ENCODE peak calls at places on chromosomes 16 and 17, in six cellular contexts. P is heart right ventricle, O is AG09319, A is PC-3, G is GM13976, D is mucosa of descending colon. X is an unnamed sample.

GRCh38 chr16:3074860-3075545 is 9.6 kb downstream of the IL32 start:
- DNase-seq in O (no peak), P (no peak), G (peak), D (peak), A (no peak), X (peak)

GRCh38 chr17:48539177-48539576 is 5.7 kb downstream of the HOXB2 start:
- DNase-seq in G (no peak), D (no peak), O (no peak), A (peak), P (no peak), X (no peak)

GRCh38 chr16:70407811-70408274 is 31.1 kb downstream of the ST3GAL2 start:
- DNase-seq in G (no peak), O (no peak), P (no peak), D (no peak), A (no peak), X (peak)

GRCh38 chr16:17370233-17371013 is 100.3 kb downstream of the XYLT1 start:
- DNase-seq in A (no peak), G (no peak), O (no peak), D (no peak), P (no peak), X (no peak)

GRCh38 chr16:57994778-57995177 is 5.7 kb downstream of the ZNF319 start:
- DNase-seq in G (peak), O (no peak), A (peak), D (peak), P (peak), X (peak)

GRCh38 chr17:70184770-70185169 is 15.4 kb downstream of the KCNJ2 start:
- DNase-seq in D (no peak), O (no peak), G (no peak), A (peak), P (no peak), X (no peak)

GRCh38 chr16:28497386-28497785 is 2.9 kb downstream of the APOBR start:
- DNase-seq in D (no peak), P (no peak), G (no peak), O (no peak), A (no peak), X (no peak)

GRCh38 chr16:79980650-79981521 is 380.3 kb upstream of the MAF start:
- DNase-seq in D (no peak), A (no peak), P (no peak), O (no peak), G (no peak), X (no peak)

GRCh38 chr17:72392056-72393010 is 271.5 kb downstream of the SOX9 start:
- DNase-seq in P (no peak), D (no peak), A (peak), O (peak), G (peak), X (no peak)

GRCh38 chr16:14529010-14529669 is 100.9 kb downstream of the PARN start:
- DNase-seq in G (peak), D (peak), P (peak), A (peak), O (peak), X (peak)

GRCh38 chr16:57639172-57639571 is 10.7 kb downstream of the ADGRG1 start:
- DNase-seq in O (no peak), P (peak), D (no peak), A (no peak), G (no peak), X (no peak)

GRCh38 chr16:8581923-8582580 is 8.3 kb downstream of the TMEM114 start:
- DNase-seq in A (no peak), G (peak), D (peak), O (no peak), P (no peak), X (no peak)

GRCh38 chr17:28252436-28252835 is 66.6 kb upstream of the TMEM97 start:
- DNase-seq in D (no peak), P (no peak), G (no peak), A (peak), O (no peak), X (no peak)

GRCh38 chr17:77163521-77164280 is 22.9 kb downstream of the SEC14L1 start:
- DNase-seq in G (no peak), O (no peak), D (no peak), P (no peak), A (no peak), X (no peak)

GRCh38 chr17:42843358-42843934 is 934 bp upstream of the AOC2 start:
- DNase-seq in O (peak), D (peak), A (peak), P (no peak), G (peak), X (peak)

GRCh38 chr16:27154573-27155521 is 48.5 kb upstream of the KDM8 start:
- DNase-seq in P (peak), A (peak), D (peak), G (peak), O (no peak), X (peak)

GRCh38 chr17:36921131-36921851 is 16.0 kb upstream of the LHX1 start:
- DNase-seq in G (no peak), O (no peak), D (no peak), P (no peak), A (peak), X (no peak)

GRCh38 chr16:55710466-55710865 is 54.7 kb downstream of the SLC6A2 start:
- DNase-seq in P (no peak), G (no peak), O (no peak), A (no peak), D (no peak), X (no peak)

GRCh38 chr16:88339926-88340754 is 42.6 kb upstream of the ZNF469 start:
- DNase-seq in P (no peak), A (peak), O (no peak), G (no peak), D (peak), X (no peak)

GRCh38 chr16:88337021-88337420 is 45.7 kb upstream of the ZNF469 start:
- DNase-seq in D (no peak), G (no peak), A (no peak), P (no peak), O (no peak), X (no peak)

GRCh38 chr16:88338896-88339295 is 43.9 kb upstream of the ZNF469 start:
- DNase-seq in G (no peak), P (no peak), O (no peak), A (no peak), D (no peak), X (no peak)

GRCh38 chr16:88337538-88337937 is 45.2 kb upstream of the ZNF469 start:
- DNase-seq in O (no peak), G (no peak), P (no peak), A (no peak), D (no peak), X (no peak)

DNA sequence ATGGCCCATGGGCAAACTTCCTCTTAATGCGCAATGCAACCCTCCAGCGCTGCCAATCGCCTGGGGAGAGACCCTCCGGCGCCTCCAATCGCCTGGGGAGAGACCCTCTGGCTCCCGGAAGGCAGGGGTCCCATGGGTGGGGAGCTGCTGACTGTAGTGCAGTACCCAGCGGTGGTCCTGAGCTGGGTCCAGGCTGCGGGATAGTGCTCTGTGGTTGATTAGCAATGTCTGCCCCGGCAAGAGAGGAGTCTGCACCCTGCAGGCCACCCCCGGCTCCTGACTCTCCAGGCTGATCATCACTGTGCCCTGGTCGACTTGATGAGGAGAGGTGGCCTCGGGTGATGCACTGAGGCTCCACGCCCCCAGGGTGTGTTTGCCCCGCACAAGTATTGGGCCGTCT is 44.6 kb upstream of the ZNF469 start:
- DNase-seq in G (no peak), P (no peak), D (no peak), O (no peak), A (no peak), X (no peak)
- TF ChIP-seq CTCF in G (no peak), P (no peak), D (no peak), O (no peak), A (no peak), X (no peak)

GRCh38 chr17:80246726-80247125 is 13.9 kb upstream of the RNF213 start:
- DNase-seq in D (no peak), G (no peak), A (no peak), P (no peak), O (no peak), X (no peak)

GRCh38 chr17:80247561-80247960 is 13.1 kb upstream of the RNF213 start:
- DNase-seq in D (no peak), O (no peak), P (no peak), A (no peak), G (no peak), X (no peak)

GRCh38 chr17:80246266-80246681 is 14.4 kb upstream of the RNF213 start:
- DNase-seq in G (no peak), D (no peak), A (no peak), O (no peak), P (no peak), X (no peak)

GRCh38 chr17:80248001-80248893 is 12.4 kb upstream of the RNF213 start:
- DNase-seq in A (no peak), P (no peak), G (no peak), O (no peak), D (no peak), X (no peak)

DNA sequence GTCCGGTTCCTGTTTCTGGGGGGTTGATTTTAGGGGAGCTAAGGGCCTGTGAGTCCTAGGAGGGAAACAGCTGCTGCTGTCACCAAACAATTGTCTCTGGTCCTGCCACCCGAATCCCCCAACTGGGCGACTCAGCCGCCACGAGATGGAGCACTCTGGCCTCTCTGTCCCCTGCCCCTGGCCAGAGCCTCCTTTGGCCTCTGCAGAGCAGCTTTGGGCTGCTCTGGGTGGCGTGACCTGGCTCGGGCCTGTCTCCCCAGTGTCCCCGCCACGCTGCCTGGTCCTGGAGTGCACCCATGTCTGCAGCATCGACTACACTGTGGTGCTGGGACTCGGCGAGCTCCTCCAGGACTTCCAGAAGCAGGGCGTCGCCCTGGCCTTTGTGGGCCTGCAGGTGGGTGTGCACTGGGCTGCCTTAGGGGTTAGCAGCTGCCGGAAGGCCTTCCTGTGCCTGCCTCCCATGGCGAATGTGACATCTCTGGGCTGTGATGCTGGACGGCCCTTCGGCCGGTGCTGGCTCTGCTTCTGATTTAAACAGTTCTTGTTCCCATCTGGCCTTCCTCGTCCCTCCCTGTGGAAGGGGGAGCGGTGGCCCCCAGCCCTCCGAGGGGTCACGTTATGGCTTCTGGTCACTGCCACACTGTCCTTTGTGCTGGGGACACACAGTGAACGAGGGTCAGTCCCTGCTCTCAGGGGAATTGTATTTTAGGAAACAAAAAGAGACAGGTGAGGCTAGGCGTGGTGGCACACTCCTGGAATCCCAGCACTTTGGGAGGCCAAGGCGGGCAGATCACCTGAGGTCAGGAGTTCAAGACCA is 11.6 kb upstream of the RNF213 start:
- DNase-seq in P (no peak), D (no peak), A (no peak), G (no peak), O (no peak), X (no peak)
- TF ChIP-seq CTCF in P (no peak), D (no peak), A (no peak), G (no peak), O (no peak), X (no peak)

DNA sequence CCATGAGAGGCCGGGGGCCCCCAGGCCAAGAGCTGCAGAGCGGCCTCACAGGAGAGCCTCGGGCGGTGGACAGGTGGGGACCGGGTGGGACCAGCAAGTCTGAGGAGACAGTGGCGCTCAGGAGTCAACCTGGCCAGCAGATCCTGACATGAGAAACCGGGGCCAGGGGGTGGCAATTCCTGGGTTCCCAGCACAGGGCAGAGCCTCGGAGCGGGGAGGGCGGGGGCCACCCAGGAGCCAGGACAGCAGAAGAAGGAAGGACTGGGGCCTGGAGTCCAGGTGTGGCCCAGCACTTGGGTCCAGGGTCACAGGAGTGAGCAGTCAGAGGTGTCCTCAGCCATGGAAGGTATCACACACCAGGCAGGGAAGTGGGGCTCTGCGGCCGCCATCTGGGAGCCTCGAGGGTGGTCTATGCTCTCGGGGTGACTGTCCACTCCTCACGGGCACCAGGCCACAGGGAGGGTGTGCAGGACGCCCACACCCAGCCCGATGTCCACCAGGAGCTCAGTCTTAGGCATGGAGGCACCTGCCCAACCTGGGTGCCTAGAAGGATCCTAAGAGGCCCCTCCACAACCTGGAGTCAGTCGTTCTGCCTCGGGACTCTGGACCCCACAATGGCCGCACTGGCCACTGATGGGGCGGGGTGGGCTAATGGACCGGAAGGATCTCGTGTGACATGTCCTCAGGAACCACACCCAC is 29.1 kb downstream of the PIEZO1 start:
- DNase-seq in A (no peak), D (no peak), G (no peak), P (no peak), O (no peak), X (no peak)
- TF ChIP-seq CTCF in A (no peak), D (no peak), G (no peak), P (no peak), O (no peak), X (no peak)

GRCh38 chr16:1540556-1540855 is 7.0 kb downstream of the TMEM204 start:
- DNase-seq in P (no peak), O (no peak), D (no peak), A (no peak), G (no peak), X (no peak)

GRCh38 chr16:1537763-1538289 is 4.4 kb downstream of the TMEM204 start:
- DNase-seq in A (no peak), G (no peak), D (no peak), P (peak), O (no peak), X (no peak)

GRCh38 chr16:1539720-1540555 is 6.5 kb downstream of the TMEM204 start:
- DNase-seq in O (no peak), A (no peak), G (no peak), D (no peak), P (no peak), X (peak)

GRCh38 chr16:1537138-1537577 is 3.7 kb downstream of the TMEM204 start:
- DNase-seq in G (no peak), P (peak), D (no peak), O (no peak), A (no peak), X (no peak)

DNA sequence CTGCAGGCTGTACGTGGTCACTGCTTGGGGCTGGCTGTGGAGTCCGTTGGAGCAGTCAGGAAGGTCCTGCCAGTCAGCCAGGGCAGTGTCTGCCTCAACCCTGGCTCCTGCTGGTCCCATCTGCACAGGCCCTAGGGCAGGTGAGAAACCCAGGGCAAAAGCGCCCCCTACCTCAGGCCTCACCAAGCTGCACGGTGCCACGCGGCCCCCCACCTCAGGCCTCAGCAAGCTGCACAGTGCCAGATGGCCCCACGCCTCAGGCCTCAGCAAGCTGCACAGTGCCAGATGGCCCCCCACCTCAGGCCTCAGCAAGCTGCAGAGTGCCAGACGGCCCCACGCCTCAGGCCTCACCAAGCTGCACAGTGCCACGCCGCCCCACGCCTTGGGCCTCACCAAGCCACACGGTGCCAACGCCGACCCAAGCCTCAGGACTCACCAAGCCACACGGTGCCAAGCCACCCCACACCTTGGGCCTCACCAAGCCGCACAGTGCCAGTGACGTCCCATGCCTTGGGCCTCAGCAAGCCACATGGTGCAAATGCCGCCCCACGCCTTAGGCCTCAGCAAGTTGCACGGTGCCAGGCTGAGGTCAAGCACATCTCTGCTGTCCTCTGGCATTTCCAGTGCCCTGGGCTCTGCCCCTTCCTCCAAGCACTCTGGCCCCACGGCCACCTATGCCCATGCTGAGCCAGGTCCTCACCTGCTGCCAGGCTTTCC is 5.5 kb downstream of the TMEM204 start:
- DNase-seq in A (no peak), D (no peak), P (peak), O (no peak), G (no peak), X (no peak)
- TF ChIP-seq CTCF in A (no peak), D (no peak), P (no peak), O (no peak), G (peak), X (peak)

GRCh38 chr17:75289832-75290337 is 652 bp upstream of the SLC25A19 start:
- DNase-seq in G (peak), A (peak), O (no peak), D (peak), P (peak), X (no peak)
- TF ChIP-seq CTCF in G (peak), A (peak), O (peak), D (peak), P (peak), X (no peak)

DNA sequence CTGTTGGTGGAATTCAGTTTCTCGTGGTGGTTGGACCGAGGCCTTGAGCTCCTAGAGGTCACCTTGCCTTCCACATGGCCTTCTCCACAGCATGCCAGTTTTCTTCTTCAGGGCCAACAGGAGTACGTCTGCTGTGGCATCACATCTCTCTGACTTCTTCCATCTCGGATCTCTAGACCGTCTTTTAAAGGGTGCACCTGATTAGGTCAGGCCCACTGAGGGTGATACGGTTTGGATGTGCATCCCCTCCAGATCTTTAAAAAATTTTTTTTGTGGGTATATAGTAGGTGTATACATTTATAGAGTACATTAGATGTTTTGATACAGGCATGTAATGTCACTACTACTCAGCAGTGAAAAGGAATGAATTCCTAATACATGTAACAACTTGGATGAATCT is 58.3 kb upstream of the BRD7 start:
- DNase-seq in D (no peak), O (no peak), G (no peak), P (no peak), A (no peak), X (no peak)
- TF ChIP-seq CTCF in D (no peak), O (no peak), G (no peak), P (no peak), A (no peak), X (no peak)

X was measured in GM20000.